ENCODE peak calls at places on chromosomes 3 and 15, in five cellular contexts. H is GM23338, C is OCI-LY7, Q is HCT116, R is PC-3. K is an unnamed sample.

GRCh38 chr15:29759596-29759995 is 62.7 kb downstream of the TJP1 start:
- DNase-seq in H (no peak), Q (no peak), C (no peak), R (no peak), K (no peak)

GRCh38 chr15:35818846-35819245 is 272.9 kb upstream of the DPH6 start:
- DNase-seq in Q (no peak), H (no peak), R (no peak), C (no peak), K (no peak)

GRCh38 chr15:96345560-96346389 is 15.3 kb downstream of the NR2F2 start:
- DNase-seq in Q (no peak), H (peak), R (peak), C (no peak), K (peak)

GRCh38 chr3:160448845-160449659 is 534 bp downstream of the TRIM59 start:
- DNase-seq in C (peak), R (peak), H (no peak), Q (no peak), K (peak)

GRCh38 chr3:48406443-48407431 is 23.1 kb downstream of the PLXNB1 start:
- DNase-seq in C (no peak), Q (no peak), H (no peak), R (no peak), K (no peak)

GRCh38 chr3:43181202-43181910 is 75.5 kb upstream of the POMGNT2 start:
- DNase-seq in R (peak), H (no peak), Q (no peak), C (no peak), K (no peak)

GRCh38 chr3:62954579-62954978 is 79.4 kb upstream of the CADPS start:
- DNase-seq in H (no peak), C (peak), Q (no peak), R (no peak), K (no peak)

GRCh38 chr3:177463863-177464262 is 266.6 kb upstream of the TBL1XR1 start:
- DNase-seq in C (no peak), R (no peak), Q (no peak), H (peak), K (peak)

GRCh38 chr15:96217983-96218382 is 112.5 kb upstream of the NR2F2 start:
- DNase-seq in H (no peak), R (no peak), Q (no peak), C (no peak), K (no peak)

GRCh38 chr3:100702082-100703014 is 6.9 kb upstream of the TFG start:
- DNase-seq in R (no peak), Q (no peak), H (no peak), C (no peak), K (no peak)

GRCh38 chr3:116863842-116864626 is 154.5 kb downstream of the TUSC7 start:
- DNase-seq in C (peak), Q (no peak), H (peak), R (peak), K (peak)

GRCh38 chr3:63768888-63769287 is 50.2 kb upstream of the C3orf49 start:
- DNase-seq in R (no peak), C (no peak), H (no peak), Q (no peak), K (no peak)

GRCh38 chr3:114455432-114455831 is 161.6 kb downstream of the TIGIT start:
- DNase-seq in R (no peak), Q (no peak), C (no peak), H (no peak), K (peak)

GRCh38 chr3:56251343-56251945 is 216.8 kb downstream of the ERC2 start:
- DNase-seq in R (peak), Q (peak), H (peak), C (peak), K (peak)

GRCh38 chr15:70165811-70166284 is 68.1 kb upstream of the TLE3 start:
- DNase-seq in H (no peak), R (no peak), Q (no peak), C (no peak), K (peak)

GRCh38 chr3:72176537-72177041 is 391.6 kb upstream of the PROK2 start:
- DNase-seq in H (no peak), Q (no peak), R (no peak), C (peak), K (no peak)

GRCh38 chr15:89051875-89052274 is 36.4 kb upstream of the ABHD2 start:
- DNase-seq in C (no peak), Q (no peak), H (peak), R (no peak), K (peak)

GRCh38 chr3:50392101-50392715 is 32.9 kb upstream of the TMEM115 start:
- DNase-seq in R (no peak), Q (no peak), H (no peak), C (no peak), K (no peak)

GRCh38 chr3:196695849-196696226 is 16.2 kb downstream of the CEP19 start:
- DNase-seq in Q (no peak), H (no peak), C (no peak), R (no peak), K (no peak)

GRCh38 chr3:196694202-196694638 is 17.8 kb downstream of the CEP19 start:
- DNase-seq in Q (no peak), C (peak), R (peak), H (no peak), K (peak)

GRCh38 chr3:196697270-196697669 is 14.8 kb downstream of the CEP19 start:
- DNase-seq in C (no peak), H (no peak), Q (no peak), R (no peak), K (no peak)

GRCh38 chr3:196694941-196695848 is 16.9 kb downstream of the CEP19 start:
- DNase-seq in Q (no peak), R (no peak), H (no peak), C (no peak), K (no peak)

DNA sequence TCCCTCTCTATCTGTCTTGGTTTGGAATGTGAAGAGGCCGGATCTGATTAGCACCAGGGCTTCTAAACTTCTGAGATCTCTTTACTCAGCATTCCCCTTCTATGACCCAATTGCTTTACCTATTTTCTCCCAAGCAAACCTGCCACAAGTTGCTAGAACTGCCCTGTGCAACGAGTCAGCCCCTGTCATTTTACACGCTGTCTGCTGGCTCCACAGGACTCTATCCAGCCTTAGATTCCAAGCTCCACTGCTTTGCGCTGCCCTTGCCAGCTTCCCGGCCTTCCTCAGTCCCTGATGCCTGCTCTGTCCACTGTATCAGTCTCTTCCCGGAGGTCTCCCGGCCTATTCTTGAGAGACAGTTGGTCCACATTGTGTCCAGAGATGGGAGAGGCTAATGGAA is 12.3 kb downstream of the CEP19 start:
- DNase-seq in H (no peak), R (no peak), Q (no peak), C (no peak), K (no peak)
- TF ChIP-seq EZH2phosphoT487 in H (no peak), R (no peak), Q (no peak), C (no peak), K (no peak)

DNA sequence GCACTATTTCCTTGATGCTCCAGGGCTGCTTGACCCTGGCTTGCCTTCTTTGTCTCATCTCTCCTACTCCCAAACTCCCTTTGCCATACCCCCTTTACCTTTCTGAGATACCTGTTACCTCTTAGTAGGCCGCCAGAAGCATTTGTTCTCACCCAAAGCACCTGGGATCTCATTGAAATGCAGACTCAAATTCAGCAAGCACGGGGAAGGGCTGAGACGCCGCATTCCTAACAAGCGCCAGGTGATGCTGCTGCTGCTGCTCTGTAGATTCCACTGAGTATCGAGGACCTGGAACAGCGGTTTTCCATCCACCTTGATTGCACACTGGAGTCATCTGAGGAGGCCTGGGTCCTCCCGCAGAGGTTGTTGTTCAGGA is 91.8 kb downstream of the TMEM266 start:
- DNase-seq in C (no peak), Q (no peak), H (peak), R (no peak), K (no peak)
- TF ChIP-seq EZH2phosphoT487 in C (no peak), Q (no peak), H (no peak), R (no peak), K (no peak)

GRCh38 chr3:148953094-148953493 is 38.2 kb upstream of the GYG1 start:
- DNase-seq in H (no peak), C (no peak), Q (no peak), R (peak), K (peak)

GRCh38 chr3:148955544-148956346 is 35.6 kb upstream of the GYG1 start:
- DNase-seq in Q (peak), R (peak), C (peak), H (peak), K (peak)

GRCh38 chr3:148954981-148955380 is 36.4 kb upstream of the GYG1 start:
- DNase-seq in C (no peak), Q (no peak), R (peak), H (no peak), K (peak)

GRCh38 chr3:148958681-148959080 is 32.7 kb upstream of the GYG1 start:
- DNase-seq in Q (no peak), R (no peak), H (no peak), C (no peak), K (no peak)

GRCh38 chr3:148957586-148957985 is 33.8 kb upstream of the GYG1 start:
- DNase-seq in H (peak), Q (peak), R (peak), C (peak), K (peak)
- TF ChIP-seq EZH2phosphoT487 in H (no peak), Q (no peak), R (no peak), C (no peak), K (no peak)

GRCh38 chr3:127597020-127597771 is 1.0 kb upstream of the MCM2 start:
- DNase-seq in C (peak), R (no peak), Q (no peak), H (no peak), K (no peak)
- TF ChIP-seq EZH2phosphoT487 in C (no peak), R (no peak), Q (no peak), H (no peak), K (no peak)

DNA sequence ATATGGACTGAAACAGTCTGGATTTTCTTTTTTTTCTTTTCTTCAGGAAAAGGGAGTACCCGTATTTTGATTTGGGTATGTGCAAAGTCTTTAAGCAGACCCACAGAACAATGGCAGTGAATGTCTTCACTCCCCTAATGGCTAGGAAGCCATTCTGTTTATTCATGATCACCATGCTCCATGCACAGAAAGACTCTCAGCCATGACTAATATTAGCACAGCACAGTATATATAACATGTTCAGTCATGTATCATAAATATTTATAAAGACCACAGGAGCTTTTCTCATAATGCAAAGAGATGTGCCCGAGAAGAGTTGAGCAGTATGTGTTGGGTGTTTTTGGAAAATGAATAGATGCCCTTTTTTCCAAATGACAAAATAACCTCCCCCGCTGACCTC is 82.8 kb upstream of the LRIG1 start:
- DNase-seq in H (no peak), R (no peak), Q (no peak), C (no peak), K (no peak)
- TF ChIP-seq EZH2phosphoT487 in H (no peak), R (no peak), Q (no peak), C (no peak), K (no peak)

DNA sequence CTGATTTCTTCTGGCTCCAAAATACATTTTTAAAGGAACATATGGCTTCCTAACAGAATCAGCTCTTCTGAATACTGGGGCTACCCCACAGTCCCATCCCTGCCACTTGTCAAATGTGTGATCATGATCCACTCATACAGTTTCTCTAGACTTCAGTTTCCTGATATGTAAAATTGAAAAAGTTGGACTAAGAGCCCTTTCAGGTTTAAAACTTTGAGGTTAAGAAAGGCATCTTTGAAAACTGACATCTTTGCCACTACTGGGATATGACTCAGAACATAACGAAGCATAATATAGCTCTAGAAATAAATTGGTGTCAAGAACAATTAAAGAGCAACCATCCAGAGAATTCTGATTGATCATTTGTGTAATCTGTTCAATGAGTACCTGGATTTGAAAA is 248.3 kb downstream of the IL5RA start:
- DNase-seq in H (no peak), R (no peak), Q (no peak), C (no peak), K (no peak)
- TF ChIP-seq EZH2phosphoT487 in H (no peak), R (no peak), Q (no peak), C (no peak), K (no peak)

GRCh38 chr3:128550113-128550440 is 57.1 kb upstream of the GATA2 start:
- DNase-seq in H (no peak), Q (no peak), C (no peak), R (no peak), K (no peak)

GRCh38 chr3:128547368-128547987 is 54.5 kb upstream of the GATA2 start:
- DNase-seq in C (no peak), R (no peak), H (no peak), Q (no peak), K (peak)

GRCh38 chr3:128549283-128550112 is 56.5 kb upstream of the GATA2 start:
- DNase-seq in R (peak), C (no peak), H (no peak), Q (no peak), K (peak)

GRCh38 chr3:128548011-128548410 is 55.0 kb upstream of the GATA2 start:
- DNase-seq in H (no peak), C (no peak), Q (no peak), R (no peak), K (no peak)

DNA sequence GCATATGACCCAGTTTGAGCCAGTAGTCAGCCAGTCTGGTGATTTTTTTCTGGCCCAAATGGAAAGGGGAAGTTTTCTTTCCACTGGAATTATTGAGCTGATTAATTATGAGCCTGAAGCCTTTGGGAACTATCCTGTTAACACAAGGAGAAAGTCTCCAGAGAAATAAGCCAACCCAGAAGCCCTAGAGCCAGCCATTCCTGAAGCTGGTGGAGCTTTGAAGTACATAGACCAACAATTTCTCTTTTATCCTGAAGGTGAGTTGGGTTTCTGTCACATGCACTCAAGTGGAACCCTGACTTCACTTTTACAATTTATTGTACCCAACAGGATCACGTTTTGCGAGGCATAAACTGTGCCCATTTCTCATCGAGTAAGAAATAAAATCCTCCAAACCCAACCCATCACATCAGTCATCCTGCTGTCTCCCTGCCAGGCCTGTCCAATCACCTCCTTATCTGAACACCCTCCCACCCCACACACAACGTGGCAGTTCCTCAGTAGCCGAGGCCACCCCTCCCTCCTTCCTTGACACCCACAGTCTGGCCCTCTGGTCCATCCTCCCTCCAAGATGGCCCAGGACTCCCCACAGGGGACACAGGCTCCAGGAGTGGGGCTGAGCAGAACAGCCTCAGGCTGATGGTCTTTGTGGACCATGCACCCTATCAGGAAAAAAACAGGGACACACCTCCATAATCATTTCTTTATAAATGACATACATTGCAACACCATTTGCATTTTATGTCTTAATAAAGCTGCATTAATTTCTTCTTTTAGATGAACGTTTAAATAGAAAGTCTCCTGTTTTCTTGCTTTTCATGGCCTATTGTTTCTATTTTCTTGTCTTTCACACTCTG is 55.7 kb upstream of the GATA2 start:
- DNase-seq in R (no peak), H (no peak), Q (no peak), C (no peak), K (peak)
- TF ChIP-seq EZH2phosphoT487 in R (no peak), H (no peak), Q (no peak), C (no peak), K (no peak)

DNA sequence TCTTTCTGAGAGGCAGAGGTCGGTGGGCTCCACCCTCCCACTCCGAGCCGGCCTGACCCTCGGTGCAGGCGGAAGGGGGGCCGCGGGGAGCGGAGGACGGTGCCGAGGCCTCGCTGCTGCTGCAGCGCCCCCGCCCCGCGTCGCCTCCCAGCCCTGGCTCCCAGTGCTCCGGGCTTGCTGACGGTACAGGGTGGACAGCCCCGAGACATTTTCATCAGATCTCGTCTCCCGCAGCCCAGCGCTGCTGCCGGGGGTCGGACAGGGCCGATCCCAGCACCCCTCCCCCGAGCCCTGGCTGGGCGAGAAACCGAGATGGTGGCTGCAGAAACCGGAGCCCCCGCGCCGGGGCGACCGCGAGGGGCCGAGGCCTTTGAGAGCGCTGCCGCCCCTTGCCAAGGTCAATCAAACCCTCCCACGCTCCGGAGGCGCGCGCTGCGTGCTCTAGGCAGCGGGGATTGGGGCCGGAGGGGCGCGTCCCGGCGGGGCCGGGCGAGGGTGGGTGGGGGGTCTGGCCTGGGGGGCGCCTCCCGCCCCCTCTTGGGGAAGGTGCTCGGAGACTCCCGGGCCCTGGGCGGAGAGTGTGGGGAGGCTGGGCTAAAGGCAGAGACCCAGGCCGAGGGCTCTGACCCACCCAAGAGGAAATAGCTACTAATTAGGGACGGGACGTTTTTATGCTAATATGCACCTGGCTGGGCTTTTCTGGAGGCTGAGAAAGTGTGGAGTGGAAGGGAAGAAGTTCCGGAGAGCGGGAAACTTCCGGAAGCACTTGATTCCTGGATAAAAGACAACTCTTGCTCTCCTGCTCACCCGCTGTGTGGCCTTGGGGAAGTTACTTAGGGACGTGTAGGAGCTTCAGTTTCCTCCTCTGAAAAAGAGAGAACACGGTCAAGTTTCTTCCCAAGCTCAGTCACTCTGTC is 42.7 kb downstream of the EPHB3 start:
- DNase-seq in Q (no peak), C (no peak), H (peak), R (no peak), K (peak)
- TF ChIP-seq EZH2phosphoT487 in Q (no peak), C (no peak), H (no peak), R (no peak), K (no peak)

DNA sequence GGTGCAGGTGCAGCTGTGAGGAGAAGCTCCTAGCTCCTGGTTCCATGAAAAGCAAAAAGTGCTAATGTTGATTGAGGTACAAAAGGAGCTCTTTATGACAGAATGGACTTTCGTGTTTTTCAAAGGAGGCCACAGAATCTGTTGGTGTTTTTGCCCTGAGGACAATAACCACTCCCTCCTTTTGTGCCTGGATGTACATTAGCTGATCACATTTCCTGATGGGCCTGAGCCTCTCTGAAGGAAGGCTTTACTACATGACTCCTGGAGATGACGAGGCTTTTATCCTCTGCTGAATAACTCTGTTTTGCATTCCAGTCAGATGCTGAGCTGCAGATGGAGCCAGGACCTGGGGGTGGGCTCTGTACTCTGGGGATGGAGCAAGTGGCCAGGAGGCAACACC is 301.9 kb downstream of the CACNA2D3 start:
- DNase-seq in H (no peak), R (no peak), Q (no peak), C (no peak), K (no peak)
- TF ChIP-seq EZH2phosphoT487 in H (no peak), R (no peak), Q (no peak), C (no peak), K (no peak)

GRCh38 chr15:43067717-43068461 is 37.9 kb downstream of the UBR1 start:
- DNase-seq in C (no peak), R (peak), H (peak), Q (peak), K (peak)
- TF ChIP-seq EZH2phosphoT487 in C (no peak), R (no peak), H (no peak), Q (no peak), K (no peak)